ENCODE peak calls at places on chromosome 3, in seven cellular contexts. A, Y, O, Z, Q, E and M are unnamed samples.

GRCh38 chr3:15113468-15113867 is 14.5 kb upstream of the RBSN start:
- DNase-seq in A (no peak), Y (no peak), O (no peak), Z (no peak), Q (no peak), E (no peak), M (no peak)

GRCh38 chr3:76047368-76047767 is 262.0 kb upstream of the ZNF717 start:
- DNase-seq in A (no peak), Y (no peak), O (no peak), Z (no peak), Q (no peak), E (no peak), M (no peak)

GRCh38 chr3:46496745-46497555 is 826 bp upstream of the RTP3 start:
- DNase-seq in A (no peak), Y (peak; percentile 52), O (peak; percentile 78), Z (no peak), Q (no peak), E (peak; percentile 62), M (peak; percentile 45)

GRCh38 chr3:70392227-70392626 is 79.8 kb upstream of the MDFIC2 start:
- DNase-seq in A (no peak), Y (no peak), O (no peak), Z (no peak), Q (no peak), E (no peak), M (no peak)

GRCh38 chr3:43699864-43700263 is 9.1 kb downstream of the ABHD5 start:
- DNase-seq in A (no peak), Y (peak; percentile 33), O (peak; percentile 61), Z (no peak), Q (no peak), E (no peak), M (peak; percentile 63)

GRCh38 chr3:46829699-46830208 is 33.5 kb downstream of the MYL3 start:
- DNase-seq in A (no peak), Y (no peak), O (no peak), Z (no peak), Q (no peak), E (peak; percentile 72), M (no peak)

GRCh38 chr3:117661636-117662095 is 952.1 kb downstream of the TUSC7 start:
- DNase-seq in A (no peak), Y (no peak), O (no peak), Z (no peak), Q (no peak), E (no peak), M (no peak)

GRCh38 chr3:171453175-171453868 is 6.9 kb downstream of the TNIK start:
- DNase-seq in A (no peak), Y (no peak), O (no peak), Z (no peak), Q (no peak), E (no peak), M (no peak)

GRCh38 chr3:103918336-103918735 is 1448.4 kb upstream of the ALCAM start:
- DNase-seq in A (no peak), Y (no peak), O (no peak), Z (no peak), Q (no peak), E (no peak), M (no peak)

GRCh38 chr3:150544726-150545125 is 1.6 kb downstream of the SERP1 start:
- DNase-seq in A (no peak), Y (no peak), O (no peak), Z (no peak), Q (no peak), E (no peak), M (peak; percentile 24)

GRCh38 chr3:9420850-9421549 is 23.6 kb downstream of the SETD5 start:
- DNase-seq in A (no peak), Y (no peak), O (no peak), Z (no peak), Q (no peak), E (no peak), M (peak; percentile 60)

GRCh38 chr3:31880020-31880419 is 101.0 kb downstream of the OSBPL10 start:
- DNase-seq in A (no peak), Y (no peak), O (no peak), Z (no peak), Q (no peak), E (peak; percentile 33), M (peak; percentile 13)

GRCh38 chr3:27560484-27561056 is 76.4 kb upstream of the SLC4A7 start:
- DNase-seq in A (no peak), Y (no peak), O (peak; percentile 31), Z (no peak), Q (no peak), E (no peak), M (no peak)

GRCh38 chr3:30269751-30270445 is 336.5 kb upstream of the TGFBR2 start:
- DNase-seq in A (no peak), Y (no peak), O (no peak), Z (no peak), Q (no peak), E (no peak), M (no peak)

GRCh38 chr3:121557426-121557934 is 10.3 kb upstream of the ARGFX start:
- DNase-seq in A (no peak), Y (no peak), O (no peak), Z (no peak), Q (no peak), E (no peak), M (no peak)

GRCh38 chr3:186566772-186567071 is 417 bp downstream of the TBCCD1 start:
- DNase-seq in A (peak; percentile 60), Y (no peak), O (no peak), Z (no peak), Q (no peak), E (no peak), M (no peak)

GRCh38 chr3:98824256-98824655 is 61.1 kb downstream of the ST3GAL6 start:
- DNase-seq in A (no peak), Y (no peak), O (no peak), Z (no peak), Q (no peak), E (no peak), M (no peak)

GRCh38 chr3:116440196-116440595 is 5.1 kb downstream of the LSAMP start:
- DNase-seq in A (no peak), Y (no peak), O (no peak), Z (no peak), Q (no peak), E (no peak), M (peak; percentile 70)

GRCh38 chr3:31422237-31422636 is 110.5 kb upstream of the STT3B start:
- DNase-seq in A (no peak), Y (no peak), O (no peak), Z (no peak), Q (no peak), E (no peak), M (no peak)

GRCh38 chr3:10011644-10012043 is 14.6 kb upstream of the FANCD2 start:
- DNase-seq in A (no peak), Y (no peak), O (no peak), Z (no peak), Q (no peak), E (no peak), M (no peak)

GRCh38 chr3:124281453-124282316 is 289.8 kb upstream of the ROPN1 start:
- DNase-seq in A (no peak), Y (peak; percentile 25), O (peak; percentile 66), Z (no peak), Q (no peak), E (no peak), M (peak; percentile 74)

GRCh38 chr3:170355738-170356595 is 1.5 kb upstream of the SKIL start:
- DNase-seq in A (peak; percentile 61), Y (peak; percentile 56), O (peak; percentile 54), Z (peak; percentile 52), Q (no peak), E (no peak), M (no peak)

GRCh38 chr3:64454179-64454578 is 228.9 kb upstream of the PRICKLE2 start:
- DNase-seq in A (no peak), Y (no peak), O (no peak), Z (no peak), Q (no peak), E (no peak), M (peak; percentile 28)

GRCh38 chr3:12687948-12688347 is 24.0 kb upstream of the RAF1 start:
- DNase-seq in A (no peak), Y (no peak), O (no peak), Z (no peak), Q (no peak), E (no peak), M (no peak)
- TF ChIP-seq CTCF in A (no peak), Y (no peak), O (no peak), Z (no peak), Q (no peak), E (no peak), M (no peak)

DNA sequence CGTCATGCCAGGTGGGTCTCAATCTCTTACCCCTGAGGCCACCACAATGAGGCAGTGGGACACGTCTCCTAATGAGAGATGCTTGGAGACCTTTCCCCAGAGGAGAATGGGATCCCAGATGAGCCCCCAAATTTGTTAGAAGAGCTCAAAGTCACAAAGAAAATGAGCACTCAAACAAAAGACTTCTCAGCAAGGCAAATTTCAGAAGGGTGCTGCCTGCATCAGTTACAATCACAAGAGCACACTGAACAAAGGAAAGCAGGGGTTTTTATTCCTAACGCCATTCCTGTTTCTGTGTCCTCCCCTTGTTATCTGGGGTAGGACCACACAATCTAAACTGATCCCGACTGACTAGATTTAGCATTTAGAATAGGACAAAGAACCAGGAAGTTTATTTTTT is 50.1 kb downstream of the DLG1 start:
- DNase-seq in A (no peak), Y (no peak), O (no peak), Z (no peak), Q (no peak), E (no peak), M (no peak)
- H3K9me3 ChIP-seq in A (no peaks in the 10 kb centered on the region), Y (peaks cover 38% of the 10 kb centered on the region), O (peaks cover 36% of the 10 kb centered on the region), Z (no peaks in the 10 kb centered on the region), Q (peaks cover 44% of the 10 kb centered on the region), E (peaks cover 50% of the 10 kb centered on the region), M (peaks cover 40% of the 10 kb centered on the region)

GRCh38 chr3:34008836-34009479 is 210.5 kb downstream of the PDCD6IP start:
- DNase-seq in A (no peak), Y (no peak), O (no peak), Z (no peak), Q (no peak), E (no peak), M (peak; percentile 85)

GRCh38 chr3:34011171-34012101 is 213.0 kb downstream of the PDCD6IP start:
- DNase-seq in A (no peak), Y (no peak), O (no peak), Z (no peak), Q (peak; percentile 8), E (no peak), M (peak; percentile 51)

GRCh38 chr3:34009480-34009844 is 211.0 kb downstream of the PDCD6IP start:
- DNase-seq in A (no peak), Y (no peak), O (no peak), Z (no peak), Q (no peak), E (no peak), M (no peak)

GRCh38 chr3:34013818-34014576 is 215.6 kb downstream of the PDCD6IP start:
- DNase-seq in A (no peak), Y (no peak), O (no peak), Z (no peak), Q (no peak), E (no peak), M (no peak)

DNA sequence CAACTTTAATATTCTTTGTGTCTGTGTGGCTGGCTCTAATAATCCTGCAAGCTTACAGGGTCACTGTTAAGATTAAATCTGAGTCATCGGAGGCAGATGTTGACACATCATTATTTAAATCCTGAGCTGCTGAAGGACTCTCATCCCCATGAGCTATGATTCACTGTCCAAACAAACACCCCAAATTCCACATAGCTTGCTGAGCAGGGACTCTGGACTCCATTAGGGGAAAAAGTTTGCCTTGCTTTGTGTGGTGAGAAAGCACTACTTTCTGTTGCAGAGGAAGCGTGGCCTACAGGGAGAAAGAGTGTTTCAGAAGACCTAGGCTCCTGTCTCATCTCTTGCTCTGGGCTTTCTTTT is 213.7 kb downstream of the PDCD6IP start:
- DNase-seq in A (no peak), Y (no peak), O (no peak), Z (no peak), Q (peak; percentile 78), E (no peak), M (peak; percentile 98)
- TF ChIP-seq CTCF in A (no peak), Y (no peak), O (no peak), Z (no peak), Q (no peak), E (no peak), M (no peak)

GRCh38 chr3:197239857-197240256 is 58.6 kb downstream of the DLG1 start:
- DNase-seq in A (no peak), Y (no peak), O (no peak), Z (no peak), Q (no peak), E (no peak), M (no peak)
- H3K9me3 ChIP-seq in A (peaks cover 4% of the 10 kb centered on the region), Y (peaks cover 29% of the 10 kb centered on the region), O (peaks cover 27% of the 10 kb centered on the region), Z (no peaks in the 10 kb centered on the region), Q (peaks cover 38% of the 10 kb centered on the region), E (peaks cover 40% of the 10 kb centered on the region), M (peaks cover 32% of the 10 kb centered on the region)